ENCODE peak calls at places on chromosomes 13 and 19, in seven cellular contexts. One of them, this sample, is unnamed.
A peak's percentile ranks its signal among the peaks of the same experiment; 100 is the strongest.

GRCh38 chr19:16571689-16572331 is 405 bp downstream of the SLC35E1 start:
- DNase-seq in heart right ventricle: peak; percentile 42
- DNase-seq in cerebellar nuclear complex: no peak
- DNase-seq in NCI-H446: peak; percentile 37
- DNase-seq in aorta: no peak
- DNase-seq in germinal center: peak; percentile 47
- DNase-seq in HCEC 1CT: no peak
- DNase-seq in this sample: no peak

GRCh38 chr13:84050551-84050950 is 168.3 kb upstream of the SLITRK1 start:
- DNase-seq in heart right ventricle: no peak
- DNase-seq in cerebellar nuclear complex: no peak
- DNase-seq in NCI-H446: no peak
- DNase-seq in aorta: no peak
- DNase-seq in germinal center: no peak
- DNase-seq in HCEC 1CT: no peak
- DNase-seq in this sample: no peak

GRCh38 chr19:49188626-49189200 is 31.1 kb downstream of the TRPM4 start:
- DNase-seq in heart right ventricle: no peak
- DNase-seq in cerebellar nuclear complex: no peak
- DNase-seq in NCI-H446: no peak
- DNase-seq in aorta: no peak
- DNase-seq in germinal center: no peak
- DNase-seq in HCEC 1CT: no peak
- DNase-seq in this sample: peak; percentile 59

GRCh38 chr19:3194063-3194702 is 8.5 kb downstream of the NCLN start:
- DNase-seq in heart right ventricle: no peak
- DNase-seq in cerebellar nuclear complex: no peak
- DNase-seq in NCI-H446: no peak
- DNase-seq in aorta: no peak
- DNase-seq in germinal center: no peak
- DNase-seq in HCEC 1CT: no peak
- DNase-seq in this sample: no peak

GRCh38 chr19:10009269-10009665 is 1.0 kb downstream of the COL5A3 start:
- DNase-seq in heart right ventricle: peak; percentile 86
- DNase-seq in cerebellar nuclear complex: no peak
- DNase-seq in NCI-H446: no peak
- DNase-seq in aorta: peak; percentile 68
- DNase-seq in germinal center: peak; percentile 29
- DNase-seq in HCEC 1CT: peak; percentile 70
- DNase-seq in this sample: peak; percentile 69

GRCh38 chr19:14411161-14411560 is 8.0 kb downstream of the DDX39A start:
- DNase-seq in heart right ventricle: no peak
- DNase-seq in cerebellar nuclear complex: no peak
- DNase-seq in NCI-H446: no peak
- DNase-seq in aorta: no peak
- DNase-seq in germinal center: no peak
- DNase-seq in HCEC 1CT: no peak
- DNase-seq in this sample: no peak

GRCh38 chr19:55484571-55485438 is at the start of gene NAT14:
- DNase-seq in heart right ventricle: peak; percentile 65
- DNase-seq in cerebellar nuclear complex: no peak
- DNase-seq in NCI-H446: peak; percentile 80
- DNase-seq in aorta: peak; percentile 72
- DNase-seq in germinal center: peak; percentile 83
- DNase-seq in HCEC 1CT: peak; percentile 40
- DNase-seq in this sample: peak; percentile 81

GRCh38 chr13:69243366-69243765 is 864.3 kb upstream of the ATXN8OS start:
- DNase-seq in heart right ventricle: no peak
- DNase-seq in cerebellar nuclear complex: no peak
- DNase-seq in NCI-H446: no peak
- DNase-seq in aorta: no peak
- DNase-seq in germinal center: no peak
- DNase-seq in HCEC 1CT: no peak
- DNase-seq in this sample: no peak

This sample was measured in upper lobe of right lung.